ENCODE peak calls at places on chromosomes 6 and 20, in five cellular contexts. One of them, this sample, is unnamed.

GRCh38 chr6:135251964-135252429 is 70.9 kb downstream of the MYB start:
- DNase-seq in HCT116: no peak
- DNase-seq in astrocyte: peak; percentile 39
- DNase-seq in NT2/D1: no peak
- DNase-seq in PC-3: peak; percentile 54
- DNase-seq in this sample: no peak

GRCh38 chr6:25010166-25010565 is 74.4 kb upstream of the RIPOR2 start:
- DNase-seq in HCT116: no peak
- DNase-seq in astrocyte: no peak
- DNase-seq in NT2/D1: no peak
- DNase-seq in PC-3: no peak
- DNase-seq in this sample: no peak

GRCh38 chr6:151452750-151453427 is 963 bp upstream of the RMND1 start:
- DNase-seq in HCT116: no peak
- DNase-seq in astrocyte: peak; percentile 18
- DNase-seq in NT2/D1: no peak
- DNase-seq in PC-3: peak; percentile 55
- DNase-seq in this sample: peak; percentile 65

GRCh38 chr6:142030115-142030619 is 102.6 kb upstream of the GJE1 start:
- DNase-seq in HCT116: no peak
- DNase-seq in astrocyte: peak; percentile 46
- DNase-seq in NT2/D1: no peak
- DNase-seq in PC-3: no peak
- DNase-seq in this sample: peak; percentile 51

GRCh38 chr20:57009355-57009754 is 257.1 kb downstream of the BMP7 start:
- DNase-seq in HCT116: no peak
- DNase-seq in astrocyte: no peak
- DNase-seq in NT2/D1: no peak
- DNase-seq in PC-3: no peak
- DNase-seq in this sample: no peak

GRCh38 chr6:31158863-31159855 is 770 bp downstream of the TCF19 start:
- DNase-seq in HCT116: no peak
- DNase-seq in astrocyte: peak; percentile 10
- DNase-seq in NT2/D1: no peak
- DNase-seq in PC-3: peak; percentile 46
- DNase-seq in this sample: no peak

GRCh38 chr20:8250539-8251200 is 118.6 kb downstream of the PLCB1 start:
- DNase-seq in HCT116: no peak
- DNase-seq in astrocyte: no peak
- DNase-seq in NT2/D1: no peak
- DNase-seq in PC-3: no peak
- DNase-seq in this sample: no peak

GRCh38 chr20:14644698-14645097 is 307.3 kb upstream of the FLRT3 start:
- DNase-seq in HCT116: no peak
- DNase-seq in astrocyte: no peak
- DNase-seq in NT2/D1: no peak
- DNase-seq in PC-3: no peak
- DNase-seq in this sample: no peak

DNA sequence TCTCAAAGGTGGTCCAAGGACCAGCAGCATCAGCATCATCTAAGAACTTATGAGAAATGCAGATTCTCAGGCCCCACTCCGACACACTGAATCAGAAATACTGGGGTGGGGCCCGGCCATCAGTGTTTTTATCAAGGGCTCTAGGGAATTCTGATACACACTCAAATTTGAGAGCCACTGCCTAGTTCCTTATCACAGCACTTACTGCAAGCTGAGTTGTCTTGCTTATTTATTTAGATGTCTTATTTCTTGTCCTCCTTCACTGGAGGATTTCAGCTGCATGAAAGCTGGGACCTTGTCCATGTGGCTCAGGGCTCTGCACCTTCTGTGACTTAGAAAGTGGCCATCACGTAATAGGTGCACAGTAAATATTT is 139.4 kb upstream of the RREB1 start:
- DNase-seq in HCT116: no peak
- DNase-seq in astrocyte: no peak
- DNase-seq in NT2/D1: no peak
- DNase-seq in PC-3: no peak
- DNase-seq in this sample: no peak
- H3K9ac ChIP-seq in HCT116: no peak overlapping the region
- H3K9ac ChIP-seq in astrocyte: no peak overlapping the region
- H3K9ac ChIP-seq in NT2/D1: no peak overlapping the region
- H3K9ac ChIP-seq in PC-3: peak overlapping the region; percentile 68
- H3K9ac ChIP-seq in this sample: no peak overlapping the region

DNA sequence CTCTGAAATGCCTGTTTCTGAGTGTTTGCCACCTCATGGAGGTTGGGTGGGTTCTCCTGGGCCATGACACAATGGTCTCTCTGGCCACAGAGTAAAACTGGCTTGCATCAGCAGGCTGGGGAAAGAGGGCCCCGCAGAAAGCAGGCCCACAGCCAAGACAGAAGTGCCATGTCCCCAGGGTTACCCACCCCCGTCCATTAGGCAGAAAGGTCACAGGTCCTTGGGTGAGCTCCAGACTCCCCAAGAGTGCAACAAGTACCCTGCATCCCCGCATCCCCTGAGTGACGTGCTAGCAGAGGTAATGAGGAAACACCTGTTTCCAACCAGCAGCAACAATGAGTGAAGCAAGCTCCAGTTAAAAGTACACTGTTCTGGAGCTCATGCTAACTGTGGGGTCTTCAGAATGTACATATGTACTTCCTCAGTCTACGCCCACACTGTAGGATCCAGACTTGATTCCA is 31.7 kb downstream of the RRBP1 start:
- DNase-seq in HCT116: no peak
- DNase-seq in astrocyte: no peak
- DNase-seq in NT2/D1: no peak
- DNase-seq in PC-3: no peak
- DNase-seq in this sample: peak; percentile 28
- H3K4me3 ChIP-seq in HCT116: no peak overlapping the region
- H3K4me3 ChIP-seq in astrocyte: no peak overlapping the region
- H3K4me3 ChIP-seq in NT2/D1: no peak overlapping the region
- H3K4me3 ChIP-seq in PC-3: no peak overlapping the region
- H3K4me3 ChIP-seq in this sample: no peak overlapping the region

GRCh38 chr6:84998223-84998622 is 233.8 kb upstream of the TBX18 start:
- DNase-seq in HCT116: no peak
- DNase-seq in astrocyte: no peak
- DNase-seq in NT2/D1: no peak
- DNase-seq in PC-3: no peak
- DNase-seq in this sample: no peak
- H3K9ac ChIP-seq in HCT116: no peak overlapping the region
- H3K9ac ChIP-seq in astrocyte: no peak overlapping the region
- H3K9ac ChIP-seq in NT2/D1: no peak overlapping the region
- H3K9ac ChIP-seq in PC-3: no peak overlapping the region
- H3K9ac ChIP-seq in this sample: no peak overlapping the region

GRCh38 chr6:12113190-12113578 is 101.1 kb downstream of the HIVEP1 start:
- DNase-seq in HCT116: no peak
- DNase-seq in astrocyte: peak; percentile 94
- DNase-seq in NT2/D1: no peak
- DNase-seq in PC-3: peak; percentile 84
- DNase-seq in this sample: peak; percentile 26

GRCh38 chr6:12110523-12111154 is 98.5 kb downstream of the HIVEP1 start:
- DNase-seq in HCT116: no peak
- DNase-seq in astrocyte: no peak
- DNase-seq in NT2/D1: no peak
- DNase-seq in PC-3: no peak
- DNase-seq in this sample: no peak

GRCh38 chr6:12112540-12113189 is 100.6 kb downstream of the HIVEP1 start:
- DNase-seq in HCT116: no peak
- DNase-seq in astrocyte: no peak
- DNase-seq in NT2/D1: no peak
- DNase-seq in PC-3: no peak
- DNase-seq in this sample: no peak

GRCh38 chr6:12114055-12114503 is 102.0 kb downstream of the HIVEP1 start:
- DNase-seq in HCT116: no peak
- DNase-seq in astrocyte: no peak
- DNase-seq in NT2/D1: no peak
- DNase-seq in PC-3: no peak
- DNase-seq in this sample: no peak

DNA sequence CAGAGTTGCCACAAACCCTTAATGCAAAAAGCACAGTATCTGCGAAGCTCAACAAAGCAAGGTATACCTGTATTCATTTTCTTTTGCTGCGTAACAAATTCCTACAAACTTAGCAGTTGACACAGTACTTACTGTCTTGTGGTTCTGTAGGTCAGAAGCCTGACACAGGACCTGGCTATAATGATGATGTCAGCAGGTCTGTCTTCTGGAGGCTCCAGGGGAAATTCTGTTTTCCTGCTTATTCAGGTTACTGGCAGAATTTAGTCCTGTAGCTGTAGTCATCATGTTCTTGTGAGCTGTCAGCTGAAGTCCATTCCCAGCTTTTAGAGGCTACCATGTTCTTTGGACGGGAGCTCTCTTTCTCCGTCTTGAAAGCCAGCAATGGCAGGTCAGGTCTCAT is 99.2 kb downstream of the HIVEP1 start:
- DNase-seq in HCT116: no peak
- DNase-seq in astrocyte: no peak
- DNase-seq in NT2/D1: no peak
- DNase-seq in PC-3: no peak
- DNase-seq in this sample: no peak
- H3K4me3 ChIP-seq in HCT116: no peak overlapping the region
- H3K4me3 ChIP-seq in astrocyte: no peak overlapping the region
- H3K4me3 ChIP-seq in NT2/D1: no peak overlapping the region
- H3K4me3 ChIP-seq in PC-3: no peak overlapping the region
- H3K4me3 ChIP-seq in this sample: no peak overlapping the region

GRCh38 chr20:31682927-31683326 is 39.7 kb downstream of the BCL2L1 start:
- DNase-seq in HCT116: no peak
- DNase-seq in astrocyte: no peak
- DNase-seq in NT2/D1: no peak
- DNase-seq in PC-3: no peak
- DNase-seq in this sample: peak; percentile 31

GRCh38 chr20:31681769-31682168 is 40.9 kb downstream of the BCL2L1 start:
- DNase-seq in HCT116: no peak
- DNase-seq in astrocyte: no peak
- DNase-seq in NT2/D1: no peak
- DNase-seq in PC-3: peak; percentile 1
- DNase-seq in this sample: no peak

GRCh38 chr20:31685853-31686641 is 36.6 kb downstream of the BCL2L1 start:
- DNase-seq in HCT116: no peak
- DNase-seq in astrocyte: no peak
- DNase-seq in NT2/D1: no peak
- DNase-seq in PC-3: peak; percentile 1
- DNase-seq in this sample: no peak

GRCh38 chr20:31682352-31682751 is 40.3 kb downstream of the BCL2L1 start:
- DNase-seq in HCT116: no peak
- DNase-seq in astrocyte: no peak
- DNase-seq in NT2/D1: no peak
- DNase-seq in PC-3: peak; percentile 1
- DNase-seq in this sample: no peak

GRCh38 chr20:31684153-31685003 is 38.3 kb downstream of the BCL2L1 start:
- DNase-seq in HCT116: no peak
- DNase-seq in astrocyte: no peak
- DNase-seq in NT2/D1: no peak
- DNase-seq in PC-3: peak; percentile 1
- DNase-seq in this sample: no peak
- H3K9ac ChIP-seq in HCT116: peak overlapping the region; percentile 14
- H3K9ac ChIP-seq in astrocyte: no peak overlapping the region
- H3K9ac ChIP-seq in NT2/D1: no peak overlapping the region
- H3K9ac ChIP-seq in PC-3: no peak overlapping the region
- H3K9ac ChIP-seq in this sample: no peak overlapping the region

GRCh38 chr6:2990932-2991506 is 8.7 kb upstream of the NQO2 start:
- DNase-seq in HCT116: no peak
- DNase-seq in astrocyte: no peak
- DNase-seq in NT2/D1: no peak
- DNase-seq in PC-3: no peak
- DNase-seq in this sample: no peak
- H3K4me3 ChIP-seq in HCT116: no peak overlapping the region
- H3K4me3 ChIP-seq in astrocyte: peak overlapping the region; percentile 74
- H3K4me3 ChIP-seq in NT2/D1: no peak overlapping the region
- H3K4me3 ChIP-seq in PC-3: peak overlapping the region; percentile 76
- H3K4me3 ChIP-seq in this sample: peak overlapping the region; percentile 68